ENCODE peak calls at places on chromosomes 2 and 18, in four cellular contexts. I is stimulated activated CD4-positive, alpha-beta T cell treated with anti-CD3 and anti-CD28 coated beads, Interleukin-2, amount 100 ng/mL, for 48 hours; P is esophagus squamous epithelium; Y is GM23338. E is an unnamed sample.

GRCh38 chr2:130765464-130765863 is 10.1 kb downstream of the AMER3 start:
- DNase-seq in P (no peak), Y (no peak), I (no peak), E (no peak)

GRCh38 chr2:85266424-85267041 is 61.3 kb downstream of the TGOLN2 start:
- DNase-seq in I (peak), P (no peak), Y (peak), E (peak)

GRCh38 chr18:55589625-55590291 is 1.8 kb upstream of the TCF4 start:
- DNase-seq in Y (peak), I (peak), P (peak), E (peak)

GRCh38 chr2:156333274-156333950 is 891 bp upstream of the NR4A2 start:
- DNase-seq in I (peak), Y (no peak), P (no peak), E (no peak)

GRCh38 chr2:236240228-236240990 is 23.8 kb downstream of the ASB18 start:
- DNase-seq in P (no peak), I (no peak), Y (peak), E (no peak)

GRCh38 chr18:24987933-24988840 is 363.8 kb downstream of the ZNF521 start:
- DNase-seq in P (no peak), Y (no peak), I (no peak), E (no peak)

GRCh38 chr2:240309214-240309613 is 126.2 kb upstream of the GPC1 start:
- DNase-seq in I (no peak), P (no peak), Y (no peak), E (no peak)

GRCh38 chr2:233074106-233074505 is 14.0 kb downstream of the INPP5D start:
- DNase-seq in I (no peak), P (no peak), Y (peak), E (no peak)

GRCh38 chr2:31909661-31910060 is 101.1 kb downstream of the MEMO1 start:
- DNase-seq in I (no peak), P (no peak), Y (no peak), E (no peak)

GRCh38 chr2:50851891-50852290 is 180.0 kb downstream of the NRXN1 start:
- DNase-seq in Y (no peak), P (no peak), I (no peak), E (peak)

GRCh38 chr2:62814132-62814531 is 108.6 kb downstream of the EHBP1 start:
- DNase-seq in Y (no peak), P (no peak), I (no peak), E (no peak)

GRCh38 chr18:50559750-50560680 is at the start of gene MAPK4:
- DNase-seq in Y (peak), P (no peak), I (no peak), E (peak)

GRCh38 chr2:152555048-152555447 is 162.2 kb downstream of the PRPF40A start:
- DNase-seq in I (no peak), Y (peak), P (no peak), E (peak)

GRCh38 chr2:192190474-192190873 is 4.3 kb downstream of the TMEFF2 start:
- DNase-seq in I (no peak), Y (no peak), P (no peak), E (peak)

GRCh38 chr2:218421027-218421426 is 2.1 kb downstream of the VIL1 start:
- DNase-seq in Y (no peak), I (no peak), P (no peak), E (no peak)

GRCh38 chr2:98377569-98377968 is 31.3 kb downstream of the CNGA3 start:
- DNase-seq in I (no peak), Y (no peak), P (no peak), E (no peak)

GRCh38 chr2:145751634-145752033 is 1231.7 kb upstream of the ZEB2 start:
- DNase-seq in Y (peak), P (no peak), I (no peak), E (no peak)

GRCh38 chr2:120576509-120577474 is 158.9 kb upstream of the GLI2 start:
- DNase-seq in Y (peak), I (no peak), P (no peak), E (no peak)

GRCh38 chr2:102915128-102915527 is 153.3 kb downstream of the TMEM182 start:
- DNase-seq in P (no peak), Y (no peak), I (no peak), E (no peak)

GRCh38 chr2:61179701-61180639 is 18.0 kb downstream of the C2orf74 start:
- DNase-seq in Y (peak), P (no peak), I (no peak), E (no peak)

GRCh38 chr2:97995026-97995733 is 568 bp downstream of the TMEM131 start:
- DNase-seq in I (peak), Y (peak), P (no peak), E (peak)

GRCh38 chr18:79570266-79571201 is 109.1 kb upstream of the CTDP1 start:
- DNase-seq in I (no peak), P (no peak), Y (no peak), E (no peak)

GRCh38 chr2:143802871-143803650 is 673.8 kb downstream of the ARHGAP15 start:
- DNase-seq in Y (no peak), I (no peak), P (no peak), E (no peak)

GRCh38 chr2:26941486-26941885 is 29.0 kb upstream of the MAPRE3 start:
- DNase-seq in P (no peak), I (no peak), Y (no peak), E (no peak)

GRCh38 chr2:110780461-110780860 is 48.1 kb downstream of the ACOXL start:
- DNase-seq in P (no peak), I (no peak), Y (no peak), E (no peak)

GRCh38 chr2:74077636-74078035 is 70.1 kb downstream of the BOLA3 start:
- DNase-seq in P (no peak), I (no peak), Y (no peak), E (no peak)

GRCh38 chr2:70767699-70768584 is at the start of gene ADD2:
- DNase-seq in I (peak), P (no peak), Y (peak), E (peak)

GRCh38 chr18:74146756-74147155 is 878 bp downstream of the FBXO15 start:
- DNase-seq in P (no peak), Y (no peak), I (no peak), E (no peak)

GRCh38 chr2:217371681-217372297 is 511.9 kb upstream of the TNP1 start:
- DNase-seq in I (no peak), P (no peak), Y (no peak), E (peak)

GRCh38 chr2:188665196-188665595 is 309.0 kb upstream of the COL3A1 start:
- DNase-seq in P (no peak), Y (no peak), I (no peak), E (no peak)

GRCh38 chr2:25982273-25982967 is at the start of gene KIF3C:
- DNase-seq in P (no peak), Y (peak), I (peak), E (peak)

GRCh38 chr2:84494070-84494469 is 22.2 kb upstream of the DNAH6 start:
- DNase-seq in Y (no peak), I (no peak), P (no peak), E (no peak)

GRCh38 chr2:241903121-241904010 is 33.8 kb downstream of the RTP5 start:
- DNase-seq in P (no peak), I (no peak), Y (no peak), E (peak)

GRCh38 chr2:46460241-46460921 is 19.0 kb upstream of the TMEM247 start:
- DNase-seq in Y (no peak), P (no peak), I (no peak), E (no peak)

GRCh38 chr2:96092896-96093295 is 23.5 kb downstream of the ADRA2B start:
- DNase-seq in P (no peak), I (no peak), Y (no peak), E (no peak)

GRCh38 chr2:48043301-48043700 is 137.0 kb upstream of the FBXO11 start:
- DNase-seq in Y (no peak), P (no peak), I (no peak), E (no peak)

GRCh38 chr2:134282638-134283400 is 28.9 kb downstream of the MGAT5 start:
- DNase-seq in P (no peak), I (no peak), Y (no peak), E (no peak)

GRCh38 chr18:44826418-44827259 is 146.0 kb downstream of the SETBP1 start:
- DNase-seq in I (no peak), Y (no peak), P (no peak), E (peak)